ENCODE peak calls at places on chromosomes 5 and 9, in eight cellular contexts. A is Panc1, J is upper lobe of right lung, H is epithelial cell of esophagus, E is spleen, R is sigmoid colon, D is suprapubic skin, F is cardiac fibroblast. X is an unnamed sample.
A peak's percentile ranks its signal among the peaks of the same experiment; 100 is the strongest.

GRCh38 chr9:92763721-92764380 is 782 bp downstream of the BICD2 start:
- DNase-seq in A (no peak), E (peak; percentile 93), F (no peak), D (peak; percentile 78), R (peak; percentile 75), H (no peak), J (peak; percentile 71), X (no peak)

GRCh38 chr9:78601957-78602565 is 305.1 kb downstream of the PSAT1 start:
- DNase-seq in A (peak; percentile 39), D (no peak), R (no peak), E (no peak), J (no peak), H (peak; percentile 91), F (peak; percentile 58), X (peak; percentile 4)

GRCh38 chr5:125336401-125336800 is 590.0 kb upstream of the ZNF608 start:
- DNase-seq in R (no peak), H (no peak), D (no peak), A (no peak), F (no peak), J (no peak), E (no peak), X (no peak)

GRCh38 chr9:126456396-126456795 is 129.8 kb downstream of the MVB12B start:
- DNase-seq in F (peak; percentile 8), H (peak; percentile 40), J (no peak), A (no peak), D (no peak), E (no peak), R (no peak), X (no peak)

GRCh38 chr9:93814561-93814960 is 140.6 kb downstream of the BARX1 start:
- DNase-seq in D (peak; percentile 31), R (no peak), A (no peak), E (no peak), J (peak; percentile 53), F (no peak), H (no peak), X (no peak)

GRCh38 chr5:72325566-72326297 is 5.6 kb downstream of the PTCD2 start:
- DNase-seq in J (no peak), R (no peak), A (no peak), D (no peak), E (no peak), H (peak; percentile 21), F (peak; percentile 83), X (no peak)

GRCh38 chr9:120383999-120384924 is 195.7 kb downstream of the CDK5RAP2 start:
- DNase-seq in J (no peak), H (no peak), F (peak; percentile 73), A (no peak), R (peak; percentile 52), E (peak; percentile 69), D (no peak), X (no peak)

GRCh38 chr5:10602031-10602806 is 38.3 kb downstream of the ANKRD33B start:
- DNase-seq in A (no peak), D (no peak), J (no peak), H (no peak), R (no peak), F (no peak), E (no peak), X (no peak)

GRCh38 chr5:104800440-104801048 is 1238.0 kb upstream of the NUDT12 start:
- DNase-seq in F (no peak), D (no peak), H (peak; percentile 27), E (no peak), A (peak; percentile 15), R (no peak), J (no peak), X (no peak)

GRCh38 chr9:125161284-125161918 is 18.1 kb upstream of the SCAI start:
- DNase-seq in R (no peak), H (peak; percentile 24), F (peak; percentile 70), A (no peak), E (no peak), D (no peak), J (no peak), X (no peak)

GRCh38 chr5:54832846-54833245 is 152.5 kb downstream of the ESM1 start:
- DNase-seq in A (no peak), R (no peak), D (no peak), F (no peak), J (no peak), E (peak; percentile 84), H (no peak), X (no peak)

GRCh38 chr9:112086627-112087026 is 88.5 kb downstream of the SUSD1 start:
- DNase-seq in D (no peak), H (peak; percentile 52), J (no peak), F (peak; percentile 55), E (no peak), R (no peak), A (no peak), X (no peak)

GRCh38 chr5:154753792-154754191 is 1.4 kb upstream of the LARP1 start:
- DNase-seq in R (peak; percentile 96), A (no peak), D (peak; percentile 80), E (no peak), F (peak; percentile 97), H (peak; percentile 61), J (no peak), X (no peak)

GRCh38 chr5:175212203-175212602 is 231.8 kb downstream of the DRD1 start:
- DNase-seq in F (no peak), A (no peak), E (no peak), R (no peak), H (no peak), J (no peak), D (no peak), X (no peak)

GRCh38 chr5:146818790-146819189 is 59.8 kb downstream of the PPP2R2B start:
- DNase-seq in F (no peak), A (no peak), J (no peak), D (no peak), E (no peak), R (no peak), H (no peak), X (no peak)

GRCh38 chr9:120702075-120702474 is 12.2 kb downstream of the MEGF9 start:
- DNase-seq in H (peak; percentile 29), E (no peak), F (no peak), J (no peak), R (no peak), D (no peak), A (no peak), X (no peak)

GRCh38 chr5:1069720-1070088 is 42.2 kb downstream of the SLC12A7 start:
- DNase-seq in D (no peak), H (no peak), R (no peak), A (no peak), F (no peak), J (no peak), E (no peak), X (no peak)
- H3K4me3 ChIP-seq in D (no peak overlapping the region), H (no peak overlapping the region), R (no peak overlapping the region), A (no peak overlapping the region), F (no peak overlapping the region), J (no peak overlapping the region), E (no peak overlapping the region), X (no peak overlapping the region)

DNA sequence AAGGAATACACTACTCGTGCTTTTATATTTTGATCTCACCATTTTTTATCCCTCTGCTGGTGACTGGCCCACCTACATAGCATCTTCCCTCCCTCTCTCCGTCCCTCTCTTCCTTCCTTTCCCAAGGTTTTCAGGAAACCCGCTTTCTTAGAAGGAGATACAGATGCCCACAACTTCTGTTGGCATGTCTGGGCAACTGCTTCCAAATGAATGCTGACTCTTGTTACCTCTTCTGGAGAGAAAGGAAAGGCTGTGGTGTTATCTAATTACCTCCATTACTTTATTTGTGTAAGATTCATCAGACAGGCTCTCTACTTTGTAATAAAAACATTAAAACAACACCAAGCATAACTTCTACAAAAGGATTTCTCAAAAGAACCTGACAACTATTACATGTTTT is 20.2 kb downstream of the FANCC start:
- DNase-seq in D (no peak), A (no peak), H (peak; percentile 16), J (no peak), E (no peak), F (no peak), R (no peak), X (no peak)
- TF ChIP-seq CTCF in D (no peak), A (no peak), H (no peak), J (no peak), E (no peak), F (no peak), R (no peak), X (no peak)

DNA sequence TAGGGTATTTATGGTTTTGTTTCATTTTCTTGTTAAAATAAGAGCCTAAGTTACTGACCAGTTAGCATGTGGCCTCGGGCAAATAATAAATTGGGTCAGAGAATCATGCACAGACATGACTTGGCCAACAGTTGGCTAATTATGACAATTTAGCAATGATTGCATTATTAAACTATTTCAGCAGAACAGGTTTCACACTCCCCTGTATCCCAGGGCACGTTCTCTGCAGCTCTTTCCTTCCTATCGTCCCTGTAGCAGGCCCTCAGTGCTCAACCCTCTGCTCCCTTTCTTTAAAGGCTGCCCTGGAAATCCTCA is 167.9 kb downstream of the TSSK1B start:
- DNase-seq in J (no peak), A (no peak), E (no peak), H (peak; percentile 97), R (no peak), F (no peak), D (no peak), X (no peak)
- H3K4me3 ChIP-seq in J (no peak overlapping the region), A (no peak overlapping the region), E (no peak overlapping the region), H (no peak overlapping the region), R (no peak overlapping the region), F (no peak overlapping the region), D (no peak overlapping the region), X (no peak overlapping the region)

GRCh38 chr5:52895070-52895469 is 94.1 kb upstream of the ITGA2 start:
- DNase-seq in R (no peak), E (no peak), J (no peak), A (no peak), F (no peak), H (no peak), D (no peak), X (no peak)

GRCh38 chr5:52897238-52897614 is 91.9 kb upstream of the ITGA2 start:
- DNase-seq in D (no peak), H (no peak), E (no peak), F (no peak), A (no peak), R (no peak), J (no peak), X (no peak)

GRCh38 chr5:52896524-52897237 is 92.5 kb upstream of the ITGA2 start:
- DNase-seq in H (no peak), F (peak; percentile 53), A (no peak), E (no peak), D (no peak), R (no peak), J (no peak), X (no peak)

GRCh38 chr5:52894451-52894850 is 94.7 kb upstream of the ITGA2 start:
- DNase-seq in R (no peak), H (no peak), F (no peak), J (no peak), E (no peak), A (no peak), D (no peak), X (no peak)

DNA sequence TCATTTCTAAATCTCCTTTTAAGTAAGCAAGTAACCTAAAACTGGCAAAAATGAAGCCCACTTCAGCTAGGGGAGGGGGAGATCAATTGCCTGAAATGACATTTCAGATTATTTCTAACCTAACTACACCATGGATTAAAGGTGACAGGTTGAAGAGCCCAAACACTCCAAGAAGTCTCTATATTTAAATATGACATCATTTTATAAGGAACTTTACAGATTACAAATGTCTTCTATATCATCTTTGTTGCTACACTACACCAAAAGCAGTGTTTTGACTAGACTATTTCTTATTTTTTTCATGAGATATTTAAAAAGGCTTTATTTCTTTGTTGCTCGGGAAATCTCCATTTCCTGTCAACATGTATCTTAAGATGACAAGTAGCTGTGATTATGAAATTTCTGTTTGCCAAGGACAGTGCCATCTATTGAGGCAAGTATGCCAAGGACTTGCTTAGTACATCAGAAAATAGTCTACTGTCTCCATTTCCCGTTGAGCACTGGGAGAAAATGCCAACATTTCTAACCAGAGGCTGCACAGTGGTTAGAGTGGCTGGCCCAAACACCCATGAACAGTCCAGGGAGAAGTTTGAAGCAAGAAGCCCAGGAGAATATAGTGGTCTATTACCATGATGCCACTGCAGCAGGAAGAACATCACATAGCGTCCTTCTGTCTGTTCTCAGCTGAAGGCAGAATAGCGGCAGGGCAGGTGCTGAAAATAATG is 93.4 kb upstream of the ITGA2 start:
- DNase-seq in R (no peak), A (no peak), J (no peak), H (no peak), E (no peak), F (peak; percentile 42), D (no peak), X (no peak)
- TF ChIP-seq CTCF in R (no peak), A (no peak), J (no peak), H (no peak), E (no peak), F (no peak), D (no peak), X (no peak)

X was measured in GM12864.